ENCODE peak calls at places on chromosomes 12 and 14, in four cellular contexts. One of them, this sample, is unnamed.

GRCh38 chr14:53517276-53517960 is 364.3 kb upstream of the DDHD1 start:
- DNase-seq in left colon: no peak
- DNase-seq in M059J: peak
- DNase-seq in NCI-H69: no peak
- DNase-seq in this sample: no peak

GRCh38 chr14:102539544-102540309 is 30.2 kb upstream of the ANKRD9 start:
- DNase-seq in left colon: no peak
- DNase-seq in M059J: no peak
- DNase-seq in NCI-H69: peak
- DNase-seq in this sample: no peak

GRCh38 chr14:51304428-51304827 is 64.4 kb downstream of the TMX1 start:
- DNase-seq in left colon: no peak
- DNase-seq in M059J: peak
- DNase-seq in NCI-H69: no peak
- DNase-seq in this sample: no peak

GRCh38 chr12:29901585-29901984 is 117.8 kb upstream of the TMTC1 start:
- DNase-seq in left colon: no peak
- DNase-seq in M059J: no peak
- DNase-seq in NCI-H69: peak
- DNase-seq in this sample: no peak

GRCh38 chr12:26109343-26109841 is 15.4 kb downstream of the BHLHE41 start:
- DNase-seq in left colon: no peak
- DNase-seq in M059J: no peak
- DNase-seq in NCI-H69: peak
- DNase-seq in this sample: no peak

GRCh38 chr14:100155881-100156645 is 3.4 kb downstream of the DEGS2 start:
- DNase-seq in left colon: peak
- DNase-seq in M059J: no peak
- DNase-seq in NCI-H69: peak
- DNase-seq in this sample: no peak

GRCh38 chr12:16884819-16885218 is 278.9 kb upstream of the LMO3 start:
- DNase-seq in left colon: no peak
- DNase-seq in M059J: no peak
- DNase-seq in NCI-H69: no peak
- DNase-seq in this sample: no peak

GRCh38 chr12:59403259-59403932 is 192.4 kb upstream of the SLC16A7 start:
- DNase-seq in left colon: peak
- DNase-seq in M059J: peak
- DNase-seq in NCI-H69: peak
- DNase-seq in this sample: peak

GRCh38 chr14:73754911-73755360 is 40.8 kb upstream of the PNMA1 start:
- DNase-seq in left colon: peak
- DNase-seq in M059J: peak
- DNase-seq in NCI-H69: no peak
- DNase-seq in this sample: peak

GRCh38 chr12:29249930-29250329 is 100.9 kb downstream of the FAR2 start:
- DNase-seq in left colon: no peak
- DNase-seq in M059J: no peak
- DNase-seq in NCI-H69: no peak
- DNase-seq in this sample: no peak

GRCh38 chr14:55223364-55223763 is 32.0 kb upstream of the DLGAP5 start:
- DNase-seq in left colon: no peak
- DNase-seq in M059J: no peak
- DNase-seq in NCI-H69: no peak
- DNase-seq in this sample: no peak

GRCh38 chr12:68953536-68953935 is 20.6 kb upstream of the CPM start:
- DNase-seq in left colon: peak
- DNase-seq in M059J: peak
- DNase-seq in NCI-H69: no peak
- DNase-seq in this sample: no peak

GRCh38 chr12:50537538-50537919 is 32.7 kb downstream of the DIP2B start:
- DNase-seq in left colon: no peak
- DNase-seq in M059J: peak
- DNase-seq in NCI-H69: no peak
- DNase-seq in this sample: no peak

GRCh38 chr14:37497422-37497821 is 97.6 kb downstream of the FOXA1 start:
- DNase-seq in left colon: no peak
- DNase-seq in M059J: no peak
- DNase-seq in NCI-H69: no peak
- DNase-seq in this sample: no peak

GRCh38 chr12:53094394-53094787 is 3.1 kb upstream of the IGFBP6 start:
- DNase-seq in left colon: no peak
- DNase-seq in M059J: no peak
- DNase-seq in NCI-H69: no peak
- DNase-seq in this sample: peak

GRCh38 chr12:32718926-32719325 is 36.8 kb downstream of the YARS2 start:
- DNase-seq in left colon: no peak
- DNase-seq in M059J: no peak
- DNase-seq in NCI-H69: no peak
- DNase-seq in this sample: no peak

GRCh38 chr12:109126781-109127180 is 10.4 kb downstream of the ACACB start:
- DNase-seq in left colon: no peak
- DNase-seq in M059J: no peak
- DNase-seq in NCI-H69: no peak
- DNase-seq in this sample: no peak

GRCh38 chr12:50059440-50060119 is 2.2 kb downstream of the ASIC1 start:
- DNase-seq in left colon: no peak
- DNase-seq in M059J: peak
- DNase-seq in NCI-H69: no peak
- DNase-seq in this sample: no peak

GRCh38 chr12:21257172-21257571 is 77.5 kb downstream of the SLCO1A2 start:
- DNase-seq in left colon: no peak
- DNase-seq in M059J: no peak
- DNase-seq in NCI-H69: no peak
- DNase-seq in this sample: no peak

GRCh38 chr12:58443981-58444371 is 476.3 kb downstream of the LRIG3 start:
- DNase-seq in left colon: peak
- DNase-seq in M059J: peak
- DNase-seq in NCI-H69: no peak
- DNase-seq in this sample: no peak

GRCh38 chr12:26723379-26724308 is 109.3 kb downstream of the ITPR2 start:
- DNase-seq in left colon: no peak
- DNase-seq in M059J: peak
- DNase-seq in NCI-H69: peak
- DNase-seq in this sample: no peak

GRCh38 chr12:26239508-26240328 is 44.3 kb downstream of the SSPN start:
- DNase-seq in left colon: no peak
- DNase-seq in M059J: peak
- DNase-seq in NCI-H69: no peak
- DNase-seq in this sample: no peak

GRCh38 chr14:70665448-70666363 is 24.0 kb downstream of the TTC9 start:
- DNase-seq in left colon: peak
- DNase-seq in M059J: peak
- DNase-seq in NCI-H69: peak
- DNase-seq in this sample: peak

GRCh38 chr12:82130763-82131162 is 227.4 kb downstream of the CCDC59 start:
- DNase-seq in left colon: no peak
- DNase-seq in M059J: no peak
- DNase-seq in NCI-H69: no peak
- DNase-seq in this sample: no peak

This sample was measured in stomach.